ENCODE peak calls at places on chromosomes 3 and 15, in four cellular contexts. T is tibial nerve, G is Caco-2, C is A549. X is an unnamed sample.

GRCh38 chr15:69735126-69735525 is 282.5 kb downstream of the RPLP1 start:
- DNase-seq in C (no peak), G (no peak), T (peak), X (no peak)

GRCh38 chr3:69683076-69683806 is 56.0 kb upstream of the MITF start:
- DNase-seq in T (no peak), G (no peak), C (no peak), X (no peak)

GRCh38 chr3:16288664-16289063 is 23.7 kb downstream of the OXNAD1 start:
- DNase-seq in T (no peak), G (no peak), C (no peak), X (no peak)

GRCh38 chr3:51673181-51673801 is 2.2 kb downstream of the TEX264 start:
- DNase-seq in T (no peak), G (no peak), C (no peak), X (peak)

GRCh38 chr3:195906865-195907729 is 1.3 kb downstream of the TNK2 start:
- DNase-seq in G (no peak), T (no peak), C (no peak), X (peak)

GRCh38 chr3:168123211-168124173 is 27.8 kb upstream of the GOLIM4 start:
- DNase-seq in G (no peak), T (peak), C (no peak), X (peak)

GRCh38 chr3:11635671-11636371 is 7.9 kb downstream of the VGLL4 start:
- DNase-seq in T (no peak), G (no peak), C (no peak), X (no peak)

GRCh38 chr15:20642054-20642767 is 100.6 kb upstream of the GOLGA6L6 start:
- DNase-seq in C (no peak), T (no peak), G (no peak), X (no peak)

GRCh38 chr15:89101302-89102191 is 13.3 kb downstream of the ABHD2 start:
- DNase-seq in G (peak), C (peak), T (peak), X (no peak)

GRCh38 chr3:124202754-124203153 is 210.8 kb upstream of the ROPN1 start:
- DNase-seq in C (no peak), G (no peak), T (no peak), X (no peak)

GRCh38 chr3:85933326-85933725 is 974.5 kb downstream of the CADM2 start:
- DNase-seq in C (no peak), T (no peak), G (no peak), X (peak)

GRCh38 chr3:128433630-128434185 is 33.0 kb downstream of the DNAJB8 start:
- DNase-seq in T (no peak), G (peak), C (no peak), X (no peak)

GRCh38 chr3:46517782-46518181 is 20.0 kb downstream of the RTP3 start:
- DNase-seq in C (no peak), G (no peak), T (no peak), X (no peak)

GRCh38 chr3:140505256-140505655 is 172.6 kb upstream of the TRIM42 start:
- DNase-seq in G (no peak), C (no peak), T (peak), X (no peak)

GRCh38 chr3:31226331-31226730 is 306.4 kb upstream of the STT3B start:
- DNase-seq in T (no peak), G (no peak), C (no peak), X (no peak)

GRCh38 chr15:69491051-69491505 is 38.5 kb downstream of the RPLP1 start:
- DNase-seq in C (no peak), T (peak), G (no peak), X (no peak)

GRCh38 chr3:66039590-66039887 is 821 bp upstream of the MAGI1 start:
- DNase-seq in T (no peak), C (peak), G (peak), X (peak)

GRCh38 chr3:179175358-179175757 is 27.2 kb downstream of the PIK3CA start:
- DNase-seq in C (no peak), G (no peak), T (no peak), X (no peak)

GRCh38 chr3:37243811-37244748 is 69.7 kb upstream of the LRRFIP2 start:
- DNase-seq in G (peak), T (peak), C (peak), X (peak)

GRCh38 chr3:107959767-107960166 is 131.1 kb downstream of the CD47 start:
- DNase-seq in T (no peak), G (no peak), C (no peak), X (no peak)

GRCh38 chr3:185511711-185512110 is 12.9 kb upstream of the TMEM41A start:
- DNase-seq in G (no peak), T (no peak), C (no peak), X (no peak)

GRCh38 chr3:27671101-27671500 is 51.0 kb downstream of the EOMES start:
- DNase-seq in G (no peak), C (no peak), T (no peak), X (no peak)

GRCh38 chr3:193335031-193335430 is 43.5 kb downstream of the ATP13A5 start:
- DNase-seq in G (no peak), C (no peak), T (no peak), X (no peak)

GRCh38 chr15:20645956-20646355 is 104.4 kb upstream of the GOLGA6L6 start:
- DNase-seq in T (peak), G (no peak), C (no peak), X (no peak)

GRCh38 chr3:81550415-81550814 is 211.0 kb downstream of the GBE1 start:
- DNase-seq in G (no peak), C (no peak), T (no peak), X (no peak)

GRCh38 chr3:81554348-81554747 is 207.1 kb downstream of the GBE1 start:
- DNase-seq in C (no peak), G (no peak), T (no peak), X (no peak)

GRCh38 chr3:81549831-81550230 is 211.6 kb downstream of the GBE1 start:
- DNase-seq in T (no peak), C (no peak), G (no peak), X (no peak)

GRCh38 chr3:81558106-81558505 is 203.3 kb downstream of the GBE1 start:
- DNase-seq in T (no peak), C (no peak), G (no peak), X (no peak)

GRCh38 chr3:81554805-81555204 is 206.6 kb downstream of the GBE1 start:
- DNase-seq in C (no peak), G (no peak), T (no peak), X (no peak)
- H3K4me3 ChIP-seq in C (no peak), G (no peak), T (no peak), X (no peak)

GRCh38 chr3:182405752-182406151 is 387.6 kb upstream of the ATP11B start:
- DNase-seq in G (no peak), C (no peak), T (no peak), X (no peak)
- H3K4me3 ChIP-seq in G (no peak), C (no peak), T (no peak), X (no peak)

GRCh38 chr3:13599887-13600450 is 51.0 kb downstream of the FBLN2 start:
- DNase-seq in T (no peak), C (no peak), G (no peak), X (no peak)

GRCh38 chr3:13598201-13598600 is 49.3 kb downstream of the FBLN2 start:
- DNase-seq in G (no peak), C (no peak), T (no peak), X (no peak)

GRCh38 chr3:13598926-13599886 is 50.3 kb downstream of the FBLN2 start:
- DNase-seq in C (no peak), T (no peak), G (no peak), X (no peak)

GRCh38 chr3:13601692-13602080 is 52.8 kb downstream of the FBLN2 start:
- DNase-seq in T (no peak), G (no peak), C (no peak), X (no peak)

DNA sequence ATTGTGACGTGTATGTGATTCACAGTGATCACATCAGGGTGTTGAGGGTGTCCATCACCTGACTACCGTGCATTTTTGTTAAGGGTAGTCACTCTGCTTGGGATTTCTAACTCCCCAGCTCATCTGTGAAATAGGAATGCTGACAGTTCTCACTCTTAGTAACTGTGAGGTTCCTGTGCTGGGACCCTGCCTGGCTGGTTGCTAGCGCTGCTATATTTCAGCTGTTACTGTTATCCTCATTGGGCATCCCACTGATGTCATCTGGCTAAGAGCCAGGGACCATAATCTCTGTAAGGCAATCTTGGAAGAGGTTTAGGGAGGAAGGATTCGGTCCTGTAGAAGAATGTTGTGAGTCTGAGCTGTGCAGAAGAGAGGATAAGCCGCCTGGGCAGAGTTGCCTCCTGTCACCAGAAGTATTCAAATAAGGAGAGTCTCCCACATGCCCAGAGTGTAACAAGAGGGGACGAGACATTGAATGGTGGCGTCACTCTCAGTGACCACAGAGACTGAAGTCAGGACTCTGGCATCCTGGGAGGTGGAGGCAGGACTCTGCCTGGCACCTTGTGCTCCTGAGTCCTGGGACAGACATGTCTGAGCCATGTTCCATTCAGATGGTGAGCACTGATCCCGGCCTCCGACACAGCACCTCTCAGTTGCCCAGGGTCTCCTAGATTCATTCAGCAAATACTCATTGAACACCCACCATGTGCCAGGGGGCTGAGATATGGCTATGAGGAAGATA is 52.2 kb downstream of the FBLN2 start:
- DNase-seq in T (no peak), G (no peak), C (peak), X (no peak)
- H3K4me3 ChIP-seq in T (no peak), G (no peak), C (no peak), X (no peak)

DNA sequence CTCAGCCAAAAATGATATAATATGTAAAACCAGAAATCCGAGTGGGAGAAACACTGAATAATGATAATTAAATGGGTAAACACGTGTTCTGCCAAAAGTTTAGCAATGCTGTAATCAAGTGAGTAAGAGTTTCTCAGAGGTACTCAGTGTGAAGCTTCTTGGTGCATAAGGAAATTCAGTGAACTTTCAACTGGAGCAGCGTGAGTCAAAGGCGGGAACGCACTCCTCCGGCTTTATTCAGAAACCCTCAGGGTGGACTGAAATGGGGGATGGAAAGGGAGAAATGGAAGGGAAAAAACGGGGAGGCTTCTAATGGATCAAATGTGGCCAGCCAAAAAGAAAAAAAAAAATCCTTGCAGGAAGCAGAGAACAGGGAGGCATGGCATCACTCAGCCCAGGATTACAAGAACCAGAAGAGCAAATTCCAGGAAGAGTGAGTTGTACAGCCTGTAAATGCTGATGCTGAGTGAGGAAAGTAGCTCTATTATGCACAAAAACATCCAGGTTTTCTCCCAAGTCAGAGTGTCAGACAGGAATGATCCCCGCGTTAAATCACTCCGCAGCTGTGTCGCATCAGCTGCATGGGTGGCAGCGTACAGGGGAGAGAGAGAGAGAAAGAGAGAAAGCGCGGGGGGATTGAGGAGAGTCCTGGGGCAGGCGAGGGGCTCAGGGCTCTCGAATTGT is 85.3 kb downstream of the ASB7 start:
- DNase-seq in C (no peak), T (no peak), G (no peak), X (no peak)
- H3K4me3 ChIP-seq in C (no peak), T (no peak), G (no peak), X (no peak)

GRCh38 chr15:85583404-85584390 is 203.3 kb downstream of the AKAP13 start:
- DNase-seq in C (no peak), G (no peak), T (peak), X (no peak)
- H3K4me3 ChIP-seq in C (peak), G (no peak), T (peak), X (no peak)

GRCh38 chr15:64095431-64095794 is 369 bp upstream of the SNX1 start:
- DNase-seq in G (no peak), C (no peak), T (no peak), X (no peak)
- H3K4me3 ChIP-seq in G (peak), C (peak), T (peak), X (peak)

GRCh38 chr3:58177747-58178527 is 32.8 kb downstream of the DNASE1L3 start:
- DNase-seq in T (peak), G (no peak), C (peak), X (peak)
- H3K4me3 ChIP-seq in T (peak), G (no peak), C (no peak), X (peak)